ENCODE peak calls at places on chromosome 12, in five cellular contexts. One of them, this sample, is unnamed.
A peak's percentile ranks its signal among the peaks of the same experiment; 100 is the strongest.

GRCh38 chr12:56602239-56602638 is 27.9 kb downstream of the BAZ2A start:
- DNase-seq in ovary: no peak
- DNase-seq in A549: no peak
- DNase-seq in breast epithelium: no peak
- DNase-seq in vagina: no peak
- DNase-seq in this sample: no peak

GRCh38 chr12:56931474-56931978 is 2.7 kb downstream of the SDR9C7 start:
- DNase-seq in ovary: no peak
- DNase-seq in A549: peak; percentile 55
- DNase-seq in breast epithelium: no peak
- DNase-seq in vagina: no peak
- DNase-seq in this sample: peak; percentile 92

GRCh38 chr12:40569626-40570179 is 122.5 kb upstream of the CNTN1 start:
- DNase-seq in ovary: no peak
- DNase-seq in A549: peak; percentile 13
- DNase-seq in breast epithelium: no peak
- DNase-seq in vagina: no peak
- DNase-seq in this sample: no peak

GRCh38 chr12:71054551-71054950 is 103.2 kb downstream of the TSPAN8 start:
- DNase-seq in ovary: no peak
- DNase-seq in A549: no peak
- DNase-seq in breast epithelium: no peak
- DNase-seq in vagina: no peak
- DNase-seq in this sample: no peak

GRCh38 chr12:2813214-2813554 is 716 bp downstream of the ITFG2 start:
- DNase-seq in ovary: no peak
- DNase-seq in A549: no peak
- DNase-seq in breast epithelium: no peak
- DNase-seq in vagina: no peak
- DNase-seq in this sample: no peak

GRCh38 chr12:92155733-92156132 is 10.1 kb upstream of the BTG1 start:
- DNase-seq in ovary: no peak
- DNase-seq in A549: no peak
- DNase-seq in breast epithelium: no peak
- DNase-seq in vagina: no peak
- DNase-seq in this sample: no peak

GRCh38 chr12:131835616-131836171 is 7.5 kb downstream of the MMP17 start:
- DNase-seq in ovary: no peak
- DNase-seq in A549: no peak
- DNase-seq in breast epithelium: no peak
- DNase-seq in vagina: no peak
- DNase-seq in this sample: no peak

GRCh38 chr12:68957273-68957672 is 24.3 kb upstream of the CPM start:
- DNase-seq in ovary: no peak
- DNase-seq in A549: no peak
- DNase-seq in breast epithelium: no peak
- DNase-seq in vagina: no peak
- DNase-seq in this sample: no peak

GRCh38 chr12:7075931-7076330 is 15.4 kb downstream of the C1S start:
- DNase-seq in ovary: no peak
- DNase-seq in A549: no peak
- DNase-seq in breast epithelium: no peak
- DNase-seq in vagina: no peak
- DNase-seq in this sample: no peak

GRCh38 chr12:106144847-106145246 is 6.1 kb upstream of the NUAK1 start:
- DNase-seq in ovary: no peak
- DNase-seq in A549: no peak
- DNase-seq in breast epithelium: no peak
- DNase-seq in vagina: no peak
- DNase-seq in this sample: no peak

GRCh38 chr12:70929029-70929428 is 8.5 kb upstream of the PTPRR start:
- DNase-seq in ovary: no peak
- DNase-seq in A549: no peak
- DNase-seq in breast epithelium: no peak
- DNase-seq in vagina: no peak
- DNase-seq in this sample: no peak

GRCh38 chr12:104670439-104671406 is 214.0 kb downstream of the CHST11 start:
- DNase-seq in ovary: no peak
- DNase-seq in A549: peak; percentile 52
- DNase-seq in breast epithelium: no peak
- DNase-seq in vagina: no peak
- DNase-seq in this sample: no peak

DNA sequence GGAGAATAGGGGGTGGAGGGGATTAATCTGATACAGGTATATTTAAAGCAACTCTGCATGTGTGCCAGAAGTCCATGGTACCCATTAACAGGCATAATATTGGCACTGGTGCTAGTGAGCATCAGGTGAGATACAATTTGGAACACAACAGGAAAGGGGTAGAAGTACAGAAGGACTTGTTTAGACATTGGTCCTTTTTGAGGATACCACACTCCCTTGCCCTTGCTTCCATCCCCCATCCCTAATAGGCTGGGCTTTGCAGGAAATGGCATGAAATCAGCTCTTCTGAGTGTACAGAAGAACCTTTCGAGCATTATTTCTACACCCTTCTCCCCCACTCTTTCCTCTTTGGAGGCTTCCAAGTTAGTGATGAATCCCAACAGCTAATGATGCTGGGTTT is 16.4 kb downstream of the PCBP2 start:
- DNase-seq in ovary: no peak
- DNase-seq in A549: no peak
- DNase-seq in breast epithelium: no peak
- DNase-seq in vagina: no peak
- DNase-seq in this sample: no peak
- TF ChIP-seq POLR2A in ovary: no peak
- TF ChIP-seq POLR2A in A549: no peak
- TF ChIP-seq POLR2A in breast epithelium: no peak
- TF ChIP-seq POLR2A in vagina: no peak
- TF ChIP-seq POLR2A in this sample: no peak

DNA sequence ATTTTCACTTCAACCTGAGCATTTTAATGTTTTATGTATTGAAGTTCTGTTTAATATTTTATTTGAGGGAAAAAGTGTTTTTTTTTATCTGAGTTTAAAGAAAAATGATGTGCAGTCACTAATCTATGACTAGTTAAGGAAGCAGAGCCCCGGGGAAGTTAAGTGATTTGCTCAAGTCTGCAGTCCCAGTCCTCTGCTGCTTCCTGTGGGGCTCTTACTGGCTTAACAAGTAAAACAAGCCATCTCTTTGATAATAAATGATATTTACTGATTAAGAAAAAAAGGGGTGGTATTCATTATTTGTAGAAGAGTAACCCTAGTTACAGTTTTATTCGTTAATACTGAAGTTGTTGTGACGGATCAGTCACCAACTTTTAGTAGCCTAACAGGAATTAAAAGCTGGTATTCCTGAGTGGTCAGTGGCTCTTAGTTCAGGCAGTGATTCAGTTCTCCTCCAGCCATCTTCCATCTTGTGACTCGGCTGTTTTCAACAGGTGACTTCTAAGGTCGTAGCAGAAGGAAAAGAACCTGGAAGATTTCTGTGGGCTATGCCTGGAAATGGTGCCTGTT is 21.7 kb downstream of the BICDL1 start:
- DNase-seq in ovary: no peak
- DNase-seq in A549: no peak
- DNase-seq in breast epithelium: no peak
- DNase-seq in vagina: no peak
- DNase-seq in this sample: no peak
- TF ChIP-seq POLR2A in ovary: no peak
- TF ChIP-seq POLR2A in A549: no peak
- TF ChIP-seq POLR2A in breast epithelium: no peak
- TF ChIP-seq POLR2A in vagina: no peak
- TF ChIP-seq POLR2A in this sample: no peak

GRCh38 chr12:65308601-65309071 is 30.2 kb downstream of the MSRB3 start:
- DNase-seq in ovary: no peak
- DNase-seq in A549: no peak
- DNase-seq in breast epithelium: no peak
- DNase-seq in vagina: no peak
- DNase-seq in this sample: no peak
- TF ChIP-seq POLR2A in ovary: no peak
- TF ChIP-seq POLR2A in A549: no peak
- TF ChIP-seq POLR2A in breast epithelium: no peak
- TF ChIP-seq POLR2A in vagina: no peak
- TF ChIP-seq POLR2A in this sample: no peak

DNA sequence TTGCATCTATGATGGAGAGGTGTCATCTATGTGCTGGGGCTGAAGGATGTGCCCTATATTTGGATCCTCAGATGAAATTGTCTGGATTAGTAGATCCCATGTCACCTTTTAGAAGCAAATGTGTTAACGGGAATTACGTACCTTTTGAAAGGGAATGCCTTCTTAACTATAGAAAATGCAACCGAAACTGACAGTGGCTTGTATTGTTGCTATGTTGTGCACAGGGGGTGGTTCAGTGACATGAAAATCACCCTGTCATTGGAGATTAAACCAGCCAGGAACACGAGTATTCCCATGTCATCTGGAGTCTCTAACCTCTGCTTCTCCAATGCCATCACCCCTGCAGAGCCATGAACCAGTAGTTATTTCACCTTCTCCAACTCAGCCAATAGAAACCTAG is 110.2 kb downstream of the METTL25 start:
- DNase-seq in ovary: no peak
- DNase-seq in A549: no peak
- DNase-seq in breast epithelium: no peak
- DNase-seq in vagina: no peak
- DNase-seq in this sample: no peak
- TF ChIP-seq POLR2A in ovary: no peak
- TF ChIP-seq POLR2A in A549: no peak
- TF ChIP-seq POLR2A in breast epithelium: no peak
- TF ChIP-seq POLR2A in vagina: no peak
- TF ChIP-seq POLR2A in this sample: no peak

DNA sequence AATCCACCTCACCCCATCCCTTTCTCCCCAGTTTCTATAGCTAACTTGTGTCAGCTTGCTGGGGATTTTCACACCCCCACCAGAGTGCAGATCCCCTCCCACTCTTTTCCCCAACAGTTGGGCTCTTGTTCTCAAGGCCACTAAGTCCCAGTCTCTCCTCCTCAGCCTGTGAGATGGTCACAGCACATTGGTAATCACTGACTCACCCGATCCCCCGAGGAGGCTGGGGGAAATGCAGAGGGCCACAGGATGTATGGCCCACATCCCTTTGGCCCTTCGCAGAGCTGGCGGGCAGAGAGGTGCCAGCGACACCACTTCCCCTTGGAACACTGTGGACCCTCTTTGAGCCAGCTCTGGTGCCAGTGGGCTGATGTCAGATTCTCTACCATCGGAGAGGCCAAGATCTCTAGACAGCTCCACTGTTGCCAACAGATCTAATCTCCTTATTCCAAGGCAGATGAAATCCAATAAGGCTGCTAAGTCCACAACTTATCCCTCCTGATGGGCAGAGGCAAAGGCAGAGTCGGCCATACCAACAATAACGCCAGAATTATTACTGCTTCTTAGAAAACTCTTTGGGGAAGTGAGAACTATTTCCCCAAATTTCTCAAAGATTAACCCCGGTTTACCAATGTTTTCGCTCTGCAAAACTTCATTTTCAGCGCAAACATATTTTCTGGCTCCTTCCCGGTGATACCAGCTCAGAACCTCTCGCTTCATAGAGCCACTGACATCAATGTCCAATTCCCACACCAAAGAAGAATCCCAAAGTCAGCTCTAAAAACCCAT is 1.5 kb downstream of the FMNL3 start:
- DNase-seq in ovary: peak; percentile 47
- DNase-seq in A549: no peak
- DNase-seq in breast epithelium: no peak
- DNase-seq in vagina: no peak
- DNase-seq in this sample: peak; percentile 17
- TF ChIP-seq POLR2A in ovary: no peak
- TF ChIP-seq POLR2A in A549: no peak
- TF ChIP-seq POLR2A in breast epithelium: no peak
- TF ChIP-seq POLR2A in vagina: no peak
- TF ChIP-seq POLR2A in this sample: no peak

DNA sequence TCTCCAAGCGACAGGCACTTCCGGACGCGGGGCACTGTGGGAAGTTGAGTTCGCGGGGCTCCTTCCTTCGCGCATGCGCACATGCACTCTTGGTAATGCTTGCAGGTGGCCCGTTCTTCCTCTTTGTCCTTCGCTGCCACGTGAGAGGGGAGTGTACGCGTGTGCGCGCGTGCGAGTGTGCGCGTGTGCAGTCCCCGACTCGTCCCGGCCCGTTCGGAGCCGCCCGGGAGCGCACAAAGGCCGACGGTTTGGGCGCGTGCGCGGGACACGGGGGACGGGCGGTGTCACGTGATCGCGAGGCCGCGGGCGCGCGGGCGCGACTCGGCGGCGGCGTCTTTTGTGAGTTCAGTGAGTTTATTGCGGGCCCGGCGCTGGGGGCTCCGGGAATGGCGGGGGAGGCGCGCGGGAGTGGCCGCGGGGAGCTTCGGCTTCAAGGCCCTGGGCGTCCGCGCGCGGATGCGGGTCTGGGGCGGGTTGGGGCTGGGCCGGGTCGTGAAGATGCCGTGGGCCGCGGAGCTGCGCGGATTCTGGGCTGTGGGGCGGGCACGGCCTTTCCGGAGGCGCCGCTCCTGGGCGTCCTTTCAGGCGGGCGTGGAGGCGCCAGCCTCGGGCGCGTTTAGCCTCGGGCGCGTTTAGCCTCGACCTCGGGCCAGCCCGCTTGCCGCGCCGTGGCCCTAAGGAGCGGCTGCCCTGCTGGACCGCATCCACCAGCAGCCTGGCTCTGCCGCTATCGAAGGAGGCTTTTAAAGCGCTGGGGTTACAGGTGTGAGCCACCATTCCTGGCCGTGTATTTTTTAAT is at the start of gene ZNF84:
- DNase-seq in ovary: peak; percentile 95
- DNase-seq in A549: peak; percentile 99
- DNase-seq in breast epithelium: peak; percentile 94
- DNase-seq in vagina: peak; percentile 98
- DNase-seq in this sample: peak; percentile 98
- TF ChIP-seq POLR2A in ovary: peak; percentile 47
- TF ChIP-seq POLR2A in A549: peak; percentile 54
- TF ChIP-seq POLR2A in breast epithelium: peak; percentile 12
- TF ChIP-seq POLR2A in vagina: peak; percentile 32
- TF ChIP-seq POLR2A in this sample: peak; percentile 75

DNA sequence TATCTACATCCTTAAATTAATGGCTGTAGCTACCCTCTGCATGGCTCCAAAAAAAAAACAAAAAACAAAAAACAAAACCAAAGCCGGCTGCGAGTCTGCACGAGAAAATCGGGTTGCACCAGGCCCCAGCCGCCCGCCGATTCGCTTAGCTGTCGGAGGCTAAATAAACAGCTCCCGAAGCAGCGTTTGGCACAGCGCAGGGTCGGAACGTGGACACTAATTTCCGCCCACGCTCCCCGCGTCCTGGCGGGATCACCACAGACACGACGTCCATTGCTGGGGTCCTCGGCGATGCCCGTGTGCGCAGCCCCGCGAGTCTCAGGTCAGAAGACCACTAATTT is 745 bp upstream of the ERC1 start:
- DNase-seq in ovary: peak; percentile 75
- DNase-seq in A549: no peak
- DNase-seq in breast epithelium: peak; percentile 50
- DNase-seq in vagina: no peak
- DNase-seq in this sample: peak; percentile 80
- TF ChIP-seq POLR2A in ovary: no peak
- TF ChIP-seq POLR2A in A549: no peak
- TF ChIP-seq POLR2A in breast epithelium: no peak
- TF ChIP-seq POLR2A in vagina: no peak
- TF ChIP-seq POLR2A in this sample: no peak

This sample was measured in erythroblast.